ENCODE peak calls at places on chromosomes 12 and 14, in nine cellular contexts. One of them, this sample, is unnamed.

GRCh38 chr14:94542811-94543449 is 18.3 kb upstream of the SERPINA4 start:
- DNase-seq in cerebellar cortex: no peak
- DNase-seq in ureter: no peak
- DNase-seq in tibial artery: peak
- DNase-seq in A172: no peak
- DNase-seq in neural crest cell: no peak
- DNase-seq in CD8-positive, alpha-beta memory T cell: no peak
- DNase-seq in MM.1S: no peak
- DNase-seq in A673: no peak
- DNase-seq in this sample: no peak

GRCh38 chr12:25957898-25958253 is 606 bp upstream of the RASSF8 start:
- DNase-seq in cerebellar cortex: peak
- DNase-seq in tibial artery: peak
- DNase-seq in MM.1S: peak
- DNase-seq in A673: peak
- DNase-seq in A172: peak
- DNase-seq in neural crest cell: no peak
- DNase-seq in CD8-positive, alpha-beta memory T cell: no peak
- DNase-seq in ureter: peak
- DNase-seq in this sample: no peak

GRCh38 chr12:110600254-110600653 is 13.7 kb upstream of the TCTN1 start:
- DNase-seq in cerebellar cortex: peak
- DNase-seq in A172: peak
- DNase-seq in tibial artery: no peak
- DNase-seq in A673: peak
- DNase-seq in MM.1S: peak
- DNase-seq in ureter: no peak
- DNase-seq in neural crest cell: no peak
- DNase-seq in CD8-positive, alpha-beta memory T cell: peak
- DNase-seq in this sample: peak

GRCh38 chr14:37230551-37231194 is 32.9 kb downstream of the MIPOL1 start:
- DNase-seq in A673: peak
- DNase-seq in neural crest cell: no peak
- DNase-seq in cerebellar cortex: peak
- DNase-seq in A172: peak
- DNase-seq in CD8-positive, alpha-beta memory T cell: no peak
- DNase-seq in MM.1S: peak
- DNase-seq in tibial artery: no peak
- DNase-seq in ureter: no peak
- DNase-seq in this sample: peak

GRCh38 chr14:99803106-99803437 is 9.9 kb downstream of the EML1 start:
- DNase-seq in CD8-positive, alpha-beta memory T cell: no peak
- DNase-seq in A673: no peak
- DNase-seq in A172: no peak
- DNase-seq in neural crest cell: no peak
- DNase-seq in ureter: no peak
- DNase-seq in tibial artery: no peak
- DNase-seq in MM.1S: no peak
- DNase-seq in cerebellar cortex: no peak
- DNase-seq in this sample: no peak

GRCh38 chr14:99724939-99725773 is 41.1 kb downstream of the CYP46A1 start:
- DNase-seq in A673: no peak
- DNase-seq in MM.1S: no peak
- DNase-seq in A172: no peak
- DNase-seq in cerebellar cortex: no peak
- DNase-seq in tibial artery: peak
- DNase-seq in CD8-positive, alpha-beta memory T cell: no peak
- DNase-seq in neural crest cell: no peak
- DNase-seq in ureter: no peak
- DNase-seq in this sample: no peak

GRCh38 chr12:21301-22189 is 45.0 kb upstream of the IQSEC3 start:
- DNase-seq in neural crest cell: no peak
- DNase-seq in A673: no peak
- DNase-seq in CD8-positive, alpha-beta memory T cell: no peak
- DNase-seq in cerebellar cortex: no peak
- DNase-seq in tibial artery: peak
- DNase-seq in ureter: no peak
- DNase-seq in MM.1S: peak
- DNase-seq in A172: no peak
- DNase-seq in this sample: peak

GRCh38 chr14:50452979-50453705 is 56.5 kb upstream of the CDKL1 start:
- DNase-seq in CD8-positive, alpha-beta memory T cell: no peak
- DNase-seq in neural crest cell: no peak
- DNase-seq in tibial artery: no peak
- DNase-seq in A673: no peak
- DNase-seq in ureter: no peak
- DNase-seq in cerebellar cortex: no peak
- DNase-seq in MM.1S: no peak
- DNase-seq in A172: no peak
- DNase-seq in this sample: no peak

GRCh38 chr14:105475916-105476845 is 1.6 kb downstream of the CRIP2 start:
- DNase-seq in MM.1S: no peak
- DNase-seq in ureter: peak
- DNase-seq in tibial artery: peak
- DNase-seq in A172: no peak
- DNase-seq in cerebellar cortex: no peak
- DNase-seq in neural crest cell: no peak
- DNase-seq in CD8-positive, alpha-beta memory T cell: no peak
- DNase-seq in A673: peak
- DNase-seq in this sample: no peak

GRCh38 chr12:116381744-116382455 is 104.4 kb upstream of the MED13L start:
- DNase-seq in tibial artery: peak
- DNase-seq in ureter: no peak
- DNase-seq in neural crest cell: peak
- DNase-seq in CD8-positive, alpha-beta memory T cell: no peak
- DNase-seq in cerebellar cortex: peak
- DNase-seq in MM.1S: no peak
- DNase-seq in A673: peak
- DNase-seq in A172: peak
- DNase-seq in this sample: no peak

GRCh38 chr12:63802012-63802608 is 22.4 kb downstream of the RXYLT1 start:
- DNase-seq in MM.1S: peak
- DNase-seq in CD8-positive, alpha-beta memory T cell: peak
- DNase-seq in A172: peak
- DNase-seq in ureter: no peak
- DNase-seq in cerebellar cortex: peak
- DNase-seq in tibial artery: no peak
- DNase-seq in neural crest cell: no peak
- DNase-seq in A673: peak
- DNase-seq in this sample: peak

GRCh38 chr12:40689576-40689975 is 2.7 kb upstream of the CNTN1 start:
- DNase-seq in A673: no peak
- DNase-seq in ureter: no peak
- DNase-seq in A172: no peak
- DNase-seq in neural crest cell: no peak
- DNase-seq in CD8-positive, alpha-beta memory T cell: no peak
- DNase-seq in MM.1S: no peak
- DNase-seq in cerebellar cortex: no peak
- DNase-seq in tibial artery: no peak
- DNase-seq in this sample: no peak